ENCODE peak calls at places on chromosomes 12 and 14, in eight cellular contexts. One of them, this sample, is unnamed.

GRCh38 chr12:30806989-30807694 is 52.4 kb upstream of the CAPRIN2 start:
- DNase-seq in activated T-cell treated with anti-CD3 and anti-CD28 coated beads, Interleukin-2, amount 50 U/mL, for 72 hours: peak
- DNase-seq in iris pigment epithelial cell: peak
- DNase-seq in SJSA1: peak
- DNase-seq in T-cell: no peak
- DNase-seq in sciatic nerve: no peak
- DNase-seq in mesendoderm: peak
- DNase-seq in frontal cortex: peak
- DNase-seq in this sample: no peak

GRCh38 chr14:54562334-54562733 is 4.6 kb upstream of the SAMD4A start:
- DNase-seq in T-cell: no peak
- DNase-seq in SJSA1: peak
- DNase-seq in mesendoderm: no peak
- DNase-seq in iris pigment epithelial cell: no peak
- DNase-seq in activated T-cell treated with anti-CD3 and anti-CD28 coated beads, Interleukin-2, amount 50 U/mL, for 72 hours: no peak
- DNase-seq in sciatic nerve: no peak
- DNase-seq in frontal cortex: no peak
- DNase-seq in this sample: no peak

GRCh38 chr14:28321475-28322244 is 444.9 kb upstream of the FOXG1 start:
- DNase-seq in frontal cortex: no peak
- DNase-seq in activated T-cell treated with anti-CD3 and anti-CD28 coated beads, Interleukin-2, amount 50 U/mL, for 72 hours: no peak
- DNase-seq in sciatic nerve: no peak
- DNase-seq in mesendoderm: no peak
- DNase-seq in SJSA1: no peak
- DNase-seq in iris pigment epithelial cell: peak
- DNase-seq in T-cell: no peak
- DNase-seq in this sample: no peak

GRCh38 chr12:31865023-31865422 is 94.2 kb upstream of the RESF1 start:
- DNase-seq in activated T-cell treated with anti-CD3 and anti-CD28 coated beads, Interleukin-2, amount 50 U/mL, for 72 hours: no peak
- DNase-seq in frontal cortex: no peak
- DNase-seq in mesendoderm: no peak
- DNase-seq in iris pigment epithelial cell: no peak
- DNase-seq in SJSA1: no peak
- DNase-seq in T-cell: no peak
- DNase-seq in sciatic nerve: no peak
- DNase-seq in this sample: peak

GRCh38 chr14:33432407-33433023 is 493.8 kb downstream of the NPAS3 start:
- DNase-seq in mesendoderm: no peak
- DNase-seq in frontal cortex: no peak
- DNase-seq in SJSA1: no peak
- DNase-seq in sciatic nerve: no peak
- DNase-seq in activated T-cell treated with anti-CD3 and anti-CD28 coated beads, Interleukin-2, amount 50 U/mL, for 72 hours: no peak
- DNase-seq in iris pigment epithelial cell: peak
- DNase-seq in T-cell: no peak
- DNase-seq in this sample: no peak

GRCh38 chr14:106094654-106095189 is 568.3 kb downstream of the TMEM121 start:
- DNase-seq in iris pigment epithelial cell: peak
- DNase-seq in frontal cortex: no peak
- DNase-seq in mesendoderm: peak
- DNase-seq in sciatic nerve: peak
- DNase-seq in SJSA1: no peak
- DNase-seq in activated T-cell treated with anti-CD3 and anti-CD28 coated beads, Interleukin-2, amount 50 U/mL, for 72 hours: no peak
- DNase-seq in T-cell: no peak
- DNase-seq in this sample: no peak

GRCh38 chr12:111330800-111331752 is 37.8 kb downstream of the PHETA1 start:
- DNase-seq in frontal cortex: peak
- DNase-seq in activated T-cell treated with anti-CD3 and anti-CD28 coated beads, Interleukin-2, amount 50 U/mL, for 72 hours: no peak
- DNase-seq in mesendoderm: peak
- DNase-seq in sciatic nerve: no peak
- DNase-seq in iris pigment epithelial cell: peak
- DNase-seq in SJSA1: peak
- DNase-seq in T-cell: no peak
- DNase-seq in this sample: no peak

GRCh38 chr12:76895796-76896195 is 17.0 kb upstream of the CSRP2 start:
- DNase-seq in mesendoderm: no peak
- DNase-seq in T-cell: no peak
- DNase-seq in sciatic nerve: no peak
- DNase-seq in frontal cortex: no peak
- DNase-seq in activated T-cell treated with anti-CD3 and anti-CD28 coated beads, Interleukin-2, amount 50 U/mL, for 72 hours: no peak
- DNase-seq in iris pigment epithelial cell: no peak
- DNase-seq in SJSA1: no peak
- DNase-seq in this sample: no peak

GRCh38 chr14:104976198-104977007 is 1.8 kb downstream of the AHNAK2 start:
- DNase-seq in iris pigment epithelial cell: peak
- DNase-seq in frontal cortex: peak
- DNase-seq in T-cell: peak
- DNase-seq in sciatic nerve: peak
- DNase-seq in SJSA1: peak
- DNase-seq in activated T-cell treated with anti-CD3 and anti-CD28 coated beads, Interleukin-2, amount 50 U/mL, for 72 hours: peak
- DNase-seq in mesendoderm: peak
- DNase-seq in this sample: peak

GRCh38 chr12:49552899-49553298 is 14.1 kb downstream of the KCNH3 start:
- DNase-seq in sciatic nerve: no peak
- DNase-seq in mesendoderm: no peak
- DNase-seq in frontal cortex: no peak
- DNase-seq in activated T-cell treated with anti-CD3 and anti-CD28 coated beads, Interleukin-2, amount 50 U/mL, for 72 hours: no peak
- DNase-seq in iris pigment epithelial cell: no peak
- DNase-seq in SJSA1: no peak
- DNase-seq in T-cell: no peak
- DNase-seq in this sample: no peak

GRCh38 chr12:68341822-68342221 is 9.7 kb upstream of the MDM1 start:
- DNase-seq in iris pigment epithelial cell: no peak
- DNase-seq in frontal cortex: no peak
- DNase-seq in SJSA1: no peak
- DNase-seq in T-cell: no peak
- DNase-seq in mesendoderm: no peak
- DNase-seq in activated T-cell treated with anti-CD3 and anti-CD28 coated beads, Interleukin-2, amount 50 U/mL, for 72 hours: no peak
- DNase-seq in sciatic nerve: no peak
- DNase-seq in this sample: no peak

GRCh38 chr12:6603095-6603567 is 4.0 kb downstream of the CHD4 start:
- DNase-seq in frontal cortex: peak
- DNase-seq in mesendoderm: peak
- DNase-seq in activated T-cell treated with anti-CD3 and anti-CD28 coated beads, Interleukin-2, amount 50 U/mL, for 72 hours: peak
- DNase-seq in T-cell: peak
- DNase-seq in iris pigment epithelial cell: no peak
- DNase-seq in sciatic nerve: no peak
- DNase-seq in SJSA1: no peak
- DNase-seq in this sample: no peak

GRCh38 chr14:32933623-32933942 is 5.1 kb upstream of the NPAS3 start:
- DNase-seq in activated T-cell treated with anti-CD3 and anti-CD28 coated beads, Interleukin-2, amount 50 U/mL, for 72 hours: no peak
- DNase-seq in frontal cortex: no peak
- DNase-seq in T-cell: no peak
- DNase-seq in iris pigment epithelial cell: peak
- DNase-seq in sciatic nerve: no peak
- DNase-seq in SJSA1: no peak
- DNase-seq in mesendoderm: peak
- DNase-seq in this sample: no peak

GRCh38 chr14:90424686-90425255 is 27.9 kb downstream of the CALM1 start:
- DNase-seq in activated T-cell treated with anti-CD3 and anti-CD28 coated beads, Interleukin-2, amount 50 U/mL, for 72 hours: no peak
- DNase-seq in T-cell: no peak
- DNase-seq in iris pigment epithelial cell: no peak
- DNase-seq in sciatic nerve: no peak
- DNase-seq in frontal cortex: no peak
- DNase-seq in SJSA1: no peak
- DNase-seq in mesendoderm: no peak
- DNase-seq in this sample: no peak

GRCh38 chr12:40898505-40898904 is 206.3 kb downstream of the CNTN1 start:
- DNase-seq in T-cell: no peak
- DNase-seq in sciatic nerve: no peak
- DNase-seq in frontal cortex: no peak
- DNase-seq in mesendoderm: no peak
- DNase-seq in iris pigment epithelial cell: no peak
- DNase-seq in activated T-cell treated with anti-CD3 and anti-CD28 coated beads, Interleukin-2, amount 50 U/mL, for 72 hours: no peak
- DNase-seq in SJSA1: no peak
- DNase-seq in this sample: no peak

GRCh38 chr12:114434341-114434740 is 28.4 kb upstream of the TBX5 start:
- DNase-seq in sciatic nerve: no peak
- DNase-seq in activated T-cell treated with anti-CD3 and anti-CD28 coated beads, Interleukin-2, amount 50 U/mL, for 72 hours: no peak
- DNase-seq in T-cell: no peak
- DNase-seq in frontal cortex: no peak
- DNase-seq in SJSA1: no peak
- DNase-seq in mesendoderm: no peak
- DNase-seq in iris pigment epithelial cell: no peak
- DNase-seq in this sample: no peak

GRCh38 chr14:104782086-104782822 is 13.3 kb downstream of the AKT1 start:
- DNase-seq in iris pigment epithelial cell: no peak
- DNase-seq in activated T-cell treated with anti-CD3 and anti-CD28 coated beads, Interleukin-2, amount 50 U/mL, for 72 hours: no peak
- DNase-seq in frontal cortex: no peak
- DNase-seq in SJSA1: no peak
- DNase-seq in T-cell: no peak
- DNase-seq in mesendoderm: no peak
- DNase-seq in sciatic nerve: no peak
- DNase-seq in this sample: no peak